ENCODE peak calls at places on chromosomes 6 and 20, in four cellular contexts. One of them, this sample, is unnamed.

GRCh38 chr20:57060407-57061057 is 205.9 kb downstream of the BMP7 start:
- DNase-seq in heart left ventricle: no peak
- DNase-seq in RPMI7951: peak; percentile 50
- DNase-seq in HS-5: no peak
- DNase-seq in this sample: no peak

GRCh38 chr6:118768904-118769325 is 117.5 kb upstream of the CEP85L start:
- DNase-seq in heart left ventricle: no peak
- DNase-seq in HS-5: no peak
- DNase-seq in RPMI7951: no peak
- DNase-seq in this sample: no peak

GRCh38 chr6:105824732-105825131 is 261.4 kb upstream of the PRDM1 start:
- DNase-seq in HS-5: no peak
- DNase-seq in RPMI7951: no peak
- DNase-seq in heart left ventricle: no peak
- DNase-seq in this sample: peak; percentile 33

GRCh38 chr20:48703511-48704219 is 124.1 kb downstream of the PREX1 start:
- DNase-seq in RPMI7951: no peak
- DNase-seq in HS-5: no peak
- DNase-seq in heart left ventricle: no peak
- DNase-seq in this sample: no peak

GRCh38 chr20:58222446-58222845 is 6.0 kb downstream of the ANKRD60 start:
- DNase-seq in heart left ventricle: no peak
- DNase-seq in HS-5: no peak
- DNase-seq in RPMI7951: no peak
- DNase-seq in this sample: no peak

GRCh38 chr6:717135-717534 is 24.2 kb upstream of the EXOC2 start:
- DNase-seq in heart left ventricle: no peak
- DNase-seq in RPMI7951: no peak
- DNase-seq in HS-5: no peak
- DNase-seq in this sample: no peak

GRCh38 chr6:37260063-37260843 is 2.3 kb upstream of the TMEM217 start:
- DNase-seq in heart left ventricle: no peak
- DNase-seq in HS-5: no peak
- DNase-seq in RPMI7951: no peak
- DNase-seq in this sample: no peak

GRCh38 chr6:158954778-158955177 is 45.2 kb downstream of the RSPH3 start:
- DNase-seq in heart left ventricle: no peak
- DNase-seq in HS-5: no peak
- DNase-seq in RPMI7951: no peak
- DNase-seq in this sample: no peak

GRCh38 chr20:38123021-38123587 is 42.0 kb downstream of the TGM2 start:
- DNase-seq in heart left ventricle: peak; percentile 2
- DNase-seq in RPMI7951: peak; percentile 63
- DNase-seq in HS-5: no peak
- DNase-seq in this sample: no peak

GRCh38 chr20:14219801-14220461 is 117.5 kb downstream of the FLRT3 start:
- DNase-seq in heart left ventricle: peak; percentile 25
- DNase-seq in RPMI7951: no peak
- DNase-seq in HS-5: no peak
- DNase-seq in this sample: no peak

GRCh38 chr20:34581341-34582189 is 23.0 kb downstream of the MAP1LC3A start:
- DNase-seq in heart left ventricle: no peak
- DNase-seq in HS-5: no peak
- DNase-seq in RPMI7951: peak; percentile 53
- DNase-seq in this sample: no peak

GRCh38 chr20:51404297-51405060 is 138.0 kb downstream of the NFATC2 start:
- DNase-seq in heart left ventricle: no peak
- DNase-seq in HS-5: no peak
- DNase-seq in RPMI7951: no peak
- DNase-seq in this sample: no peak

GRCh38 chr20:51484141-51484815 is 58.2 kb downstream of the NFATC2 start:
- DNase-seq in heart left ventricle: no peak
- DNase-seq in RPMI7951: no peak
- DNase-seq in HS-5: no peak
- DNase-seq in this sample: no peak

GRCh38 chr6:160041608-160042007 is 72.7 kb downstream of the IGF2R start:
- DNase-seq in HS-5: no peak
- DNase-seq in RPMI7951: peak; percentile 70
- DNase-seq in heart left ventricle: peak; percentile 52
- DNase-seq in this sample: peak; percentile 33

GRCh38 chr6:23307516-23307915 is 738.1 kb downstream of the HDGFL1 start:
- DNase-seq in RPMI7951: no peak
- DNase-seq in HS-5: no peak
- DNase-seq in heart left ventricle: no peak
- DNase-seq in this sample: no peak

GRCh38 chr20:37378785-37379598 is 33.1 kb downstream of the SRC start:
- DNase-seq in RPMI7951: peak; percentile 24
- DNase-seq in heart left ventricle: no peak
- DNase-seq in HS-5: no peak
- DNase-seq in this sample: no peak

GRCh38 chr6:10033223-10033829 is 381.5 kb downstream of the TFAP2A start:
- DNase-seq in heart left ventricle: no peak
- DNase-seq in RPMI7951: peak; percentile 62
- DNase-seq in HS-5: no peak
- DNase-seq in this sample: no peak

GRCh38 chr6:160881409-160881808 is 110.2 kb upstream of the MAP3K4 start:
- DNase-seq in RPMI7951: no peak
- DNase-seq in heart left ventricle: no peak
- DNase-seq in HS-5: no peak
- DNase-seq in this sample: no peak

GRCh38 chr20:37907677-37908397 is 4.9 kb downstream of the VSTM2L start:
- DNase-seq in RPMI7951: peak; percentile 88
- DNase-seq in HS-5: peak; percentile 35
- DNase-seq in heart left ventricle: no peak
- DNase-seq in this sample: peak; percentile 42

GRCh38 chr6:15399651-15400470 is 154.0 kb downstream of the JARID2 start:
- DNase-seq in heart left ventricle: peak; percentile 82
- DNase-seq in HS-5: no peak
- DNase-seq in RPMI7951: peak; percentile 78
- DNase-seq in this sample: no peak

GRCh38 chr20:50450961-50451752 is 59.0 kb upstream of the PTPN1 start:
- DNase-seq in HS-5: no peak
- DNase-seq in heart left ventricle: no peak
- DNase-seq in RPMI7951: peak; percentile 94
- DNase-seq in this sample: no peak

GRCh38 chr20:61163027-61163426 is 89.0 kb upstream of the CDH4 start:
- DNase-seq in HS-5: no peak
- DNase-seq in heart left ventricle: no peak
- DNase-seq in RPMI7951: no peak
- DNase-seq in this sample: no peak

GRCh38 chr20:41048475-41049242 is 20.0 kb downstream of the TOP1 start:
- DNase-seq in RPMI7951: peak; percentile 32
- DNase-seq in heart left ventricle: no peak
- DNase-seq in HS-5: no peak
- DNase-seq in this sample: no peak

This sample was measured in AG04449.